ENCODE peak calls at places on chromosomes 2 and 18, in six cellular contexts. One of them, this sample, is unnamed.

GRCh38 chr18:35045121-35045520 is 3.9 kb downstream of the MAPRE2 start:
- DNase-seq in OCI-LY7: no peak
- DNase-seq in neural crest cell: no peak
- DNase-seq in WERI-Rb-1: no peak
- DNase-seq in MCF 10A: peak
- DNase-seq in coronary artery: no peak
- DNase-seq in this sample: no peak

GRCh38 chr2:105834931-105835330 is 90.2 kb downstream of the NCK2 start:
- DNase-seq in coronary artery: no peak
- DNase-seq in OCI-LY7: peak
- DNase-seq in neural crest cell: no peak
- DNase-seq in WERI-Rb-1: no peak
- DNase-seq in MCF 10A: no peak
- DNase-seq in this sample: no peak

GRCh38 chr2:104378853-104379374 is 475.0 kb upstream of the POU3F3 start:
- DNase-seq in coronary artery: no peak
- DNase-seq in MCF 10A: peak
- DNase-seq in neural crest cell: peak
- DNase-seq in OCI-LY7: peak
- DNase-seq in WERI-Rb-1: no peak
- DNase-seq in this sample: peak

GRCh38 chr2:39379643-39380524 is 57.2 kb downstream of the MAP4K3 start:
- DNase-seq in WERI-Rb-1: no peak
- DNase-seq in MCF 10A: peak
- DNase-seq in neural crest cell: no peak
- DNase-seq in coronary artery: no peak
- DNase-seq in OCI-LY7: peak
- DNase-seq in this sample: no peak

GRCh38 chr2:67666386-67667053 is 269.4 kb downstream of the ETAA1 start:
- DNase-seq in neural crest cell: no peak
- DNase-seq in coronary artery: peak
- DNase-seq in WERI-Rb-1: no peak
- DNase-seq in MCF 10A: no peak
- DNase-seq in OCI-LY7: no peak
- DNase-seq in this sample: no peak

GRCh38 chr2:164697688-164698290 is 76.5 kb upstream of the GRB14 start:
- DNase-seq in OCI-LY7: peak
- DNase-seq in MCF 10A: peak
- DNase-seq in neural crest cell: no peak
- DNase-seq in WERI-Rb-1: no peak
- DNase-seq in coronary artery: no peak
- DNase-seq in this sample: no peak

GRCh38 chr2:68837164-68837860 is 33.9 kb downstream of the BMP10 start:
- DNase-seq in OCI-LY7: peak
- DNase-seq in coronary artery: no peak
- DNase-seq in MCF 10A: peak
- DNase-seq in WERI-Rb-1: peak
- DNase-seq in neural crest cell: peak
- DNase-seq in this sample: peak

GRCh38 chr2:120269076-120269744 is 16.6 kb downstream of the RALB start:
- DNase-seq in OCI-LY7: peak
- DNase-seq in neural crest cell: no peak
- DNase-seq in MCF 10A: no peak
- DNase-seq in WERI-Rb-1: no peak
- DNase-seq in coronary artery: no peak
- DNase-seq in this sample: peak

GRCh38 chr2:72143441-72144356 is 4.0 kb downstream of the CYP26B1 start:
- DNase-seq in OCI-LY7: no peak
- DNase-seq in MCF 10A: no peak
- DNase-seq in coronary artery: peak
- DNase-seq in neural crest cell: no peak
- DNase-seq in WERI-Rb-1: peak
- DNase-seq in this sample: no peak

GRCh38 chr2:132383956-132384355 is 32.6 kb upstream of the GPR39 start:
- DNase-seq in WERI-Rb-1: peak
- DNase-seq in OCI-LY7: peak
- DNase-seq in neural crest cell: no peak
- DNase-seq in MCF 10A: no peak
- DNase-seq in coronary artery: no peak
- DNase-seq in this sample: no peak

GRCh38 chr2:44450082-44450481 is 88.3 kb downstream of the CAMKMT start:
- DNase-seq in MCF 10A: no peak
- DNase-seq in coronary artery: no peak
- DNase-seq in WERI-Rb-1: no peak
- DNase-seq in neural crest cell: no peak
- DNase-seq in OCI-LY7: no peak
- DNase-seq in this sample: no peak

GRCh38 chr18:12245793-12246135 is 8.4 kb upstream of the CIDEA start:
- DNase-seq in OCI-LY7: no peak
- DNase-seq in WERI-Rb-1: no peak
- DNase-seq in neural crest cell: no peak
- DNase-seq in MCF 10A: no peak
- DNase-seq in coronary artery: peak
- DNase-seq in this sample: no peak

GRCh38 chr2:12862541-12862940 is 145.8 kb downstream of the TRIB2 start:
- DNase-seq in MCF 10A: no peak
- DNase-seq in neural crest cell: no peak
- DNase-seq in WERI-Rb-1: no peak
- DNase-seq in OCI-LY7: no peak
- DNase-seq in coronary artery: no peak
- DNase-seq in this sample: no peak

GRCh38 chr18:14976736-14977430 is 228.9 kb downstream of the ANKRD30B start:
- DNase-seq in WERI-Rb-1: no peak
- DNase-seq in MCF 10A: peak
- DNase-seq in OCI-LY7: no peak
- DNase-seq in coronary artery: no peak
- DNase-seq in neural crest cell: no peak
- DNase-seq in this sample: no peak

GRCh38 chr2:238425979-238426567 is 654 bp upstream of the ASB1 start:
- DNase-seq in WERI-Rb-1: peak
- DNase-seq in coronary artery: no peak
- DNase-seq in OCI-LY7: peak
- DNase-seq in MCF 10A: no peak
- DNase-seq in neural crest cell: peak
- DNase-seq in this sample: peak

GRCh38 chr2:170883683-170884082 is 45.4 kb upstream of the GORASP2 start:
- DNase-seq in OCI-LY7: no peak
- DNase-seq in neural crest cell: no peak
- DNase-seq in WERI-Rb-1: no peak
- DNase-seq in coronary artery: no peak
- DNase-seq in MCF 10A: no peak
- DNase-seq in this sample: no peak

GRCh38 chr2:148479388-148479787 is 165.2 kb upstream of the EPC2 start:
- DNase-seq in MCF 10A: no peak
- DNase-seq in coronary artery: no peak
- DNase-seq in OCI-LY7: no peak
- DNase-seq in neural crest cell: no peak
- DNase-seq in WERI-Rb-1: no peak
- DNase-seq in this sample: no peak

GRCh38 chr2:112627060-112628040 is 18.4 kb upstream of the SLC20A1 start:
- DNase-seq in MCF 10A: peak
- DNase-seq in OCI-LY7: no peak
- DNase-seq in neural crest cell: no peak
- DNase-seq in WERI-Rb-1: no peak
- DNase-seq in coronary artery: peak
- DNase-seq in this sample: no peak

GRCh38 chr2:235541838-235542549 is 48.2 kb downstream of the AGAP1 start:
- DNase-seq in coronary artery: no peak
- DNase-seq in MCF 10A: no peak
- DNase-seq in OCI-LY7: no peak
- DNase-seq in WERI-Rb-1: no peak
- DNase-seq in neural crest cell: no peak
- DNase-seq in this sample: no peak

GRCh38 chr2:26989156-26989555 is 18.7 kb downstream of the MAPRE3 start:
- DNase-seq in MCF 10A: peak
- DNase-seq in OCI-LY7: no peak
- DNase-seq in WERI-Rb-1: no peak
- DNase-seq in coronary artery: no peak
- DNase-seq in neural crest cell: no peak
- DNase-seq in this sample: no peak

GRCh38 chr2:11398710-11399109 is 54.3 kb upstream of the ROCK2 start:
- DNase-seq in neural crest cell: no peak
- DNase-seq in OCI-LY7: no peak
- DNase-seq in MCF 10A: no peak
- DNase-seq in coronary artery: no peak
- DNase-seq in WERI-Rb-1: no peak
- DNase-seq in this sample: no peak

DNA sequence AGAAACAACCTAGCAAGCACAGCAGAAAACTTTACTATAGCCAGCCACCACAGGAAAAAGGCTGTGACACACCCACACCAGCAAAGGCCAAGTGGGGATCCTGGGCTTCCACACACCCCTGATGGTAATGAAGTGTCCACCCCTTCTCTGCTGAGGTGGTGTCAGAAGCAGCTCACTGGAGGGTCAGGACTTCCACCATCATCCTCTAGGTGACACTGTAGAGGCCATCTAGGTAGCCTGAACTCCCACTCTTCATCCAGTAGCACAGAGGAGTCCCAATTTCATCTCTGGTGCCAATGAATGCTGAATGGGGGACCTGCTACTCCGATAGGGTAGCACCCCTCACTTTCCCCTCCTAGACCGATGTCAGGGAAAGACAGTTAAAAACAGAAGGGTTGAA is 1544.4 kb downstream of the LRP1B start:
- DNase-seq in WERI-Rb-1: peak
- DNase-seq in MCF 10A: peak
- DNase-seq in neural crest cell: peak
- DNase-seq in coronary artery: no peak
- DNase-seq in OCI-LY7: peak
- DNase-seq in this sample: no peak
- TF ChIP-seq CTCF in WERI-Rb-1: peak
- TF ChIP-seq CTCF in MCF 10A: peak
- TF ChIP-seq CTCF in neural crest cell: peak
- TF ChIP-seq CTCF in coronary artery: no peak
- TF ChIP-seq CTCF in OCI-LY7: peak
- TF ChIP-seq CTCF in this sample: no peak

GRCh38 chr2:228321019-228321418 is 139.5 kb upstream of the SPHKAP start:
- DNase-seq in neural crest cell: no peak
- DNase-seq in OCI-LY7: no peak
- DNase-seq in WERI-Rb-1: no peak
- DNase-seq in MCF 10A: no peak
- DNase-seq in coronary artery: no peak
- DNase-seq in this sample: no peak

GRCh38 chr2:228318218-228318617 is 136.7 kb upstream of the SPHKAP start:
- DNase-seq in OCI-LY7: no peak
- DNase-seq in neural crest cell: peak
- DNase-seq in coronary artery: no peak
- DNase-seq in WERI-Rb-1: peak
- DNase-seq in MCF 10A: peak
- DNase-seq in this sample: peak
- TF ChIP-seq CTCF in OCI-LY7: peak
- TF ChIP-seq CTCF in neural crest cell: peak
- TF ChIP-seq CTCF in coronary artery: no peak
- TF ChIP-seq CTCF in WERI-Rb-1: peak
- TF ChIP-seq CTCF in MCF 10A: peak
- TF ChIP-seq CTCF in this sample: no peak

GRCh38 chr18:33746261-33746660 is 168.2 kb downstream of the ASXL3 start:
- DNase-seq in OCI-LY7: no peak
- DNase-seq in neural crest cell: no peak
- DNase-seq in WERI-Rb-1: no peak
- DNase-seq in coronary artery: no peak
- DNase-seq in MCF 10A: no peak
- DNase-seq in this sample: no peak

GRCh38 chr18:33745396-33745795 is 167.4 kb downstream of the ASXL3 start:
- DNase-seq in neural crest cell: no peak
- DNase-seq in OCI-LY7: no peak
- DNase-seq in WERI-Rb-1: no peak
- DNase-seq in coronary artery: no peak
- DNase-seq in MCF 10A: no peak
- DNase-seq in this sample: no peak

GRCh38 chr18:33749831-33750230 is 171.8 kb downstream of the ASXL3 start:
- DNase-seq in WERI-Rb-1: no peak
- DNase-seq in coronary artery: no peak
- DNase-seq in neural crest cell: no peak
- DNase-seq in OCI-LY7: no peak
- DNase-seq in MCF 10A: no peak
- DNase-seq in this sample: no peak

DNA sequence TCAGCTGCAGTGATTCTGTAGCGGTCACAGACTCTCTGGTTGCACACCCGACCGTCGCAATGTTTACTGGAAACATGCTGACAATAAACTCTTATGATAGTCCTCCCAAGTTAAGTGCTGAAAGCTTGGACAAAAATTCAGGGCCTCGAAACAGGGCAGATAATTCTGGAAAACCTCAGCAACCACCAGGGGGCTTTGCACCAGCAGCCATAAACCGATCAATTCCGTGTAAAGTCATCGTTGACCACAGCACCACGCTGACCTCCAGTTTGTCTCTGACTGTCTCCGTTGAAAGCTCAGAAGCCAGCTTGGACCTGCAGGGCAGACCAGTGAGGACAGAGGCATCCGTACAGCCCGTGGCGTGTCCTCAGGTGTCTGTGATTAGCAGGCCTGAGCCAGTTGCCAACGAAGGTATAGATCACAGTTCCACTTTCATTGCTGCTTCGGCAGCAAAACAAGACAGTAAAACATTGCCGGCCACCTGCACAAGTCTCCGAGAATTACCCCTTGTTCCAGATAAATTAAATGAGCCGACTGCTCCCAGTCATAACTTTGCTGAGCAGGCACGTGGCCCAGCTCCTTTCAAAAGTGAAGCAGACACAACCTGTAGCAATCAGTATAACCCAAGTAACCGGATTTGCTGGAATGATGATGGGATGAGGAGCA is 166.1 kb downstream of the ASXL3 start:
- DNase-seq in OCI-LY7: no peak
- DNase-seq in neural crest cell: no peak
- DNase-seq in coronary artery: no peak
- DNase-seq in MCF 10A: no peak
- DNase-seq in WERI-Rb-1: no peak
- DNase-seq in this sample: no peak
- TF ChIP-seq CTCF in OCI-LY7: no peak
- TF ChIP-seq CTCF in neural crest cell: peak
- TF ChIP-seq CTCF in coronary artery: no peak
- TF ChIP-seq CTCF in MCF 10A: no peak
- TF ChIP-seq CTCF in WERI-Rb-1: peak
- TF ChIP-seq CTCF in this sample: no peak

DNA sequence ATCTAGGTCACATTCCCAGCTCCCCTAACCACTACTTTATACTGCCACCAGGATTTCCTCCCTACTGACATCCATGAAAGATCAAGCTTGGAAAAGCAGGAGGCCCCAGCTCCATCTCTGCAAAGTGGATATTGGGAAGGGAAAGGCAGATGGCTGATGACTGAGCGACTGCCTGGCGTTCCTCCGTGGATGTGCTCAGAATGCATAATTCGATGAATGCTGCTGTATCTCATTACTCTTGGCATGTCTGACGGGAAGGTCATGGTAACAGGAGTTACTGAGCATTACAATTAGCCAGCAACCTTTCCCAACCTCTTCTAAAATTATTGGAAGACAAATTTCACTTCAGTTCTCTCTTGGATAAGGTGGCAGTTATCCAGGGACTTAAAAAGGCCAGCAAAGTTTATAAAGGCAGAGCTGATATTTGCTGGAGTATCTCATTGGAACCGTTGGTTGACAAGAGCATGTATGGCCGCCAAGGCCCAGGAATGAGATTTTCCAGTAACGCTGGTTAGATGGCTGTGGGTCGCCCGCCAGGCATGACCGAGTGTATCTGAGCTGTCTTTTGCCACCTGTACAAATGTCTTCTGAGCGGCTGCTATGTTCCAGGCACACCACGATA is 34.5 kb downstream of the KCNE4 start:
- DNase-seq in MCF 10A: no peak
- DNase-seq in WERI-Rb-1: no peak
- DNase-seq in neural crest cell: peak
- DNase-seq in OCI-LY7: no peak
- DNase-seq in coronary artery: no peak
- DNase-seq in this sample: no peak
- TF ChIP-seq CTCF in MCF 10A: no peak
- TF ChIP-seq CTCF in WERI-Rb-1: no peak
- TF ChIP-seq CTCF in neural crest cell: no peak
- TF ChIP-seq CTCF in OCI-LY7: no peak
- TF ChIP-seq CTCF in coronary artery: no peak
- TF ChIP-seq CTCF in this sample: no peak

This sample was measured in activated CD8-positive, alpha-beta T cell treated with anti-CD3 and anti-CD28 coated beads for 36 hours.